ENCODE peak calls at places on chromosomes 11 and 22, in seven cellular contexts. One of them, this sample, is unnamed.

GRCh38 chr11:26867286-26867685 is 126.6 kb upstream of the FIBIN start:
- DNase-seq in RPMI8226: no peak
- DNase-seq in SK-MEL-5: no peak
- DNase-seq in Right ventricle myocardium superior: no peak
- DNase-seq in endothelial cell: no peak
- DNase-seq in PC-3: no peak
- DNase-seq in mesenchymal stem cell: peak
- DNase-seq in this sample: no peak

GRCh38 chr11:106594751-106595351 is 423.4 kb downstream of the GUCY1A2 start:
- DNase-seq in RPMI8226: no peak
- DNase-seq in endothelial cell: no peak
- DNase-seq in Right ventricle myocardium superior: no peak
- DNase-seq in SK-MEL-5: no peak
- DNase-seq in PC-3: peak
- DNase-seq in mesenchymal stem cell: no peak
- DNase-seq in this sample: no peak

GRCh38 chr11:31870609-31871309 is 59.6 kb upstream of the PAX6 start:
- DNase-seq in SK-MEL-5: peak
- DNase-seq in Right ventricle myocardium superior: no peak
- DNase-seq in PC-3: peak
- DNase-seq in RPMI8226: peak
- DNase-seq in endothelial cell: peak
- DNase-seq in mesenchymal stem cell: peak
- DNase-seq in this sample: peak

GRCh38 chr11:69414773-69415187 is 66.7 kb upstream of the LINC01488 start:
- DNase-seq in SK-MEL-5: no peak
- DNase-seq in Right ventricle myocardium superior: no peak
- DNase-seq in endothelial cell: no peak
- DNase-seq in mesenchymal stem cell: no peak
- DNase-seq in RPMI8226: no peak
- DNase-seq in PC-3: no peak
- DNase-seq in this sample: no peak

GRCh38 chr11:61472282-61472681 is 36.3 kb upstream of the LRRC10B start:
- DNase-seq in endothelial cell: no peak
- DNase-seq in Right ventricle myocardium superior: peak
- DNase-seq in mesenchymal stem cell: no peak
- DNase-seq in PC-3: no peak
- DNase-seq in RPMI8226: no peak
- DNase-seq in SK-MEL-5: no peak
- DNase-seq in this sample: no peak

GRCh38 chr11:107590460-107591097 is 368 bp upstream of the ELMOD1 start:
- DNase-seq in PC-3: no peak
- DNase-seq in endothelial cell: no peak
- DNase-seq in SK-MEL-5: no peak
- DNase-seq in Right ventricle myocardium superior: no peak
- DNase-seq in RPMI8226: no peak
- DNase-seq in mesenchymal stem cell: peak
- DNase-seq in this sample: peak

GRCh38 chr11:95157824-95158223 is 68.2 kb downstream of the ENDOD1 start:
- DNase-seq in mesenchymal stem cell: no peak
- DNase-seq in PC-3: no peak
- DNase-seq in endothelial cell: no peak
- DNase-seq in RPMI8226: no peak
- DNase-seq in SK-MEL-5: no peak
- DNase-seq in Right ventricle myocardium superior: no peak
- DNase-seq in this sample: no peak

GRCh38 chr22:21823740-21824438 is 43.6 kb downstream of the MAPK1 start:
- DNase-seq in PC-3: no peak
- DNase-seq in endothelial cell: no peak
- DNase-seq in mesenchymal stem cell: peak
- DNase-seq in SK-MEL-5: no peak
- DNase-seq in Right ventricle myocardium superior: no peak
- DNase-seq in RPMI8226: no peak
- DNase-seq in this sample: no peak

This sample was measured in NCI-H526 treated with DMSO at 0.1 percent for 48 hours.